ENCODE peak calls at places on chromosome 7, in five cellular contexts. One of them, this sample, is unnamed.

GRCh38 chr7:148031816-148032215 is 558.8 kb upstream of the C7orf33 start:
- DNase-seq in fibroblast of lung: no peak
- DNase-seq in dorsolateral prefrontal cortex: no peak
- DNase-seq in IMR-90: no peak
- DNase-seq in CD4-positive, alpha-beta T cell: no peak
- DNase-seq in this sample: no peak

GRCh38 chr7:108026647-108027046 is 23.7 kb upstream of the LAMB1 start:
- DNase-seq in IMR-90: no peak
- DNase-seq in fibroblast of lung: peak; percentile 54
- DNase-seq in CD4-positive, alpha-beta T cell: no peak
- DNase-seq in dorsolateral prefrontal cortex: no peak
- DNase-seq in this sample: no peak

GRCh38 chr7:55109384-55110167 is 90.8 kb downstream of the EGFR start:
- DNase-seq in fibroblast of lung: peak; percentile 33
- DNase-seq in IMR-90: peak; percentile 68
- DNase-seq in dorsolateral prefrontal cortex: no peak
- DNase-seq in CD4-positive, alpha-beta T cell: no peak
- DNase-seq in this sample: no peak

GRCh38 chr7:152424348-152425108 is 11.3 kb downstream of the KMT2C start:
- DNase-seq in dorsolateral prefrontal cortex: no peak
- DNase-seq in CD4-positive, alpha-beta T cell: no peak
- DNase-seq in IMR-90: peak; percentile 57
- DNase-seq in fibroblast of lung: no peak
- DNase-seq in this sample: no peak

GRCh38 chr7:57375783-57376182 is 74.2 kb upstream of the ZNF716 start:
- DNase-seq in CD4-positive, alpha-beta T cell: no peak
- DNase-seq in IMR-90: no peak
- DNase-seq in fibroblast of lung: no peak
- DNase-seq in dorsolateral prefrontal cortex: no peak
- DNase-seq in this sample: no peak

GRCh38 chr7:151114151-151115090 is 28.1 kb downstream of the AGAP3 start:
- DNase-seq in dorsolateral prefrontal cortex: no peak
- DNase-seq in IMR-90: no peak
- DNase-seq in fibroblast of lung: peak; percentile 12
- DNase-seq in CD4-positive, alpha-beta T cell: no peak
- DNase-seq in this sample: no peak

GRCh38 chr7:81846398-81846797 is 76.6 kb upstream of the HGF start:
- DNase-seq in IMR-90: peak; percentile 74
- DNase-seq in dorsolateral prefrontal cortex: no peak
- DNase-seq in fibroblast of lung: peak; percentile 45
- DNase-seq in CD4-positive, alpha-beta T cell: no peak
- DNase-seq in this sample: no peak

GRCh38 chr7:42511027-42511426 is 274.0 kb upstream of the GLI3 start:
- DNase-seq in IMR-90: no peak
- DNase-seq in CD4-positive, alpha-beta T cell: no peak
- DNase-seq in dorsolateral prefrontal cortex: no peak
- DNase-seq in fibroblast of lung: no peak
- DNase-seq in this sample: no peak

GRCh38 chr7:151993977-151994676 is 31.3 kb upstream of the GALNT11 start:
- DNase-seq in IMR-90: no peak
- DNase-seq in dorsolateral prefrontal cortex: no peak
- DNase-seq in CD4-positive, alpha-beta T cell: no peak
- DNase-seq in fibroblast of lung: peak; percentile 2
- DNase-seq in this sample: no peak

GRCh38 chr7:99622596-99622995 is 5.8 kb downstream of the ZSCAN25 start:
- DNase-seq in fibroblast of lung: no peak
- DNase-seq in dorsolateral prefrontal cortex: no peak
- DNase-seq in IMR-90: no peak
- DNase-seq in CD4-positive, alpha-beta T cell: no peak
- DNase-seq in this sample: no peak

GRCh38 chr7:25386311-25386744 is 158.0 kb upstream of the NPVF start:
- DNase-seq in IMR-90: no peak
- DNase-seq in dorsolateral prefrontal cortex: no peak
- DNase-seq in CD4-positive, alpha-beta T cell: no peak
- DNase-seq in fibroblast of lung: no peak
- DNase-seq in this sample: no peak

GRCh38 chr7:91722831-91723230 is 157.7 kb downstream of the MTERF1 start:
- DNase-seq in IMR-90: no peak
- DNase-seq in CD4-positive, alpha-beta T cell: no peak
- DNase-seq in fibroblast of lung: no peak
- DNase-seq in dorsolateral prefrontal cortex: no peak
- DNase-seq in this sample: no peak

GRCh38 chr7:24980695-24981543 is 941 bp upstream of the OSBPL3 start:
- DNase-seq in IMR-90: peak; percentile 36
- DNase-seq in dorsolateral prefrontal cortex: no peak
- DNase-seq in fibroblast of lung: peak; percentile 74
- DNase-seq in CD4-positive, alpha-beta T cell: peak; percentile 23
- DNase-seq in this sample: no peak

GRCh38 chr7:41224063-41224763 is 478.7 kb downstream of the INHBA start:
- DNase-seq in IMR-90: peak; percentile 78
- DNase-seq in fibroblast of lung: peak; percentile 15
- DNase-seq in CD4-positive, alpha-beta T cell: no peak
- DNase-seq in dorsolateral prefrontal cortex: no peak
- DNase-seq in this sample: no peak

GRCh38 chr7:50988988-50989387 is 206.3 kb upstream of the GRB10 start:
- DNase-seq in IMR-90: no peak
- DNase-seq in dorsolateral prefrontal cortex: no peak
- DNase-seq in CD4-positive, alpha-beta T cell: no peak
- DNase-seq in fibroblast of lung: no peak
- DNase-seq in this sample: no peak

GRCh38 chr7:14858410-14858809 is 44.1 kb downstream of the DGKB start:
- DNase-seq in dorsolateral prefrontal cortex: no peak
- DNase-seq in fibroblast of lung: no peak
- DNase-seq in CD4-positive, alpha-beta T cell: no peak
- DNase-seq in IMR-90: no peak
- DNase-seq in this sample: no peak

GRCh38 chr7:7323352-7323751 is 141.0 kb downstream of the C1GALT1 start:
- DNase-seq in dorsolateral prefrontal cortex: no peak
- DNase-seq in IMR-90: no peak
- DNase-seq in CD4-positive, alpha-beta T cell: no peak
- DNase-seq in fibroblast of lung: no peak
- DNase-seq in this sample: no peak

GRCh38 chr7:155804897-155805825 is 7.1 kb downstream of the SHH start:
- DNase-seq in IMR-90: peak; percentile 65
- DNase-seq in dorsolateral prefrontal cortex: no peak
- DNase-seq in fibroblast of lung: peak; percentile 78
- DNase-seq in CD4-positive, alpha-beta T cell: no peak
- DNase-seq in this sample: peak; percentile 61

GRCh38 chr7:25642849-25643248 is 414.6 kb upstream of the NPVF start:
- DNase-seq in fibroblast of lung: no peak
- DNase-seq in dorsolateral prefrontal cortex: no peak
- DNase-seq in IMR-90: no peak
- DNase-seq in CD4-positive, alpha-beta T cell: no peak
- DNase-seq in this sample: no peak

GRCh38 chr7:150974468-150975391 is 3.4 kb downstream of the KCNH2 start:
- DNase-seq in IMR-90: peak; percentile 25
- DNase-seq in CD4-positive, alpha-beta T cell: peak; percentile 76
- DNase-seq in fibroblast of lung: peak; percentile 28
- DNase-seq in dorsolateral prefrontal cortex: peak; percentile 47
- DNase-seq in this sample: peak; percentile 58

GRCh38 chr7:137670521-137671064 is 176.2 kb downstream of the DGKI start:
- DNase-seq in CD4-positive, alpha-beta T cell: no peak
- DNase-seq in IMR-90: peak; percentile 41
- DNase-seq in fibroblast of lung: peak; percentile 11
- DNase-seq in dorsolateral prefrontal cortex: no peak
- DNase-seq in this sample: no peak

GRCh38 chr7:129434846-129435318 is 650 bp downstream of the STRIP2 start:
- DNase-seq in fibroblast of lung: peak; percentile 17
- DNase-seq in CD4-positive, alpha-beta T cell: no peak
- DNase-seq in dorsolateral prefrontal cortex: no peak
- DNase-seq in IMR-90: peak; percentile 14
- DNase-seq in this sample: no peak

GRCh38 chr7:98418636-98419315 is 17.9 kb upstream of the BAIAP2L1 start:
- DNase-seq in CD4-positive, alpha-beta T cell: no peak
- DNase-seq in dorsolateral prefrontal cortex: no peak
- DNase-seq in fibroblast of lung: peak; percentile 91
- DNase-seq in IMR-90: peak; percentile 98
- DNase-seq in this sample: no peak

GRCh38 chr7:103348452-103348851 is 1.0 kb downstream of the PSMC2 start:
- DNase-seq in IMR-90: no peak
- DNase-seq in fibroblast of lung: no peak
- DNase-seq in dorsolateral prefrontal cortex: no peak
- DNase-seq in CD4-positive, alpha-beta T cell: no peak
- DNase-seq in this sample: no peak

DNA sequence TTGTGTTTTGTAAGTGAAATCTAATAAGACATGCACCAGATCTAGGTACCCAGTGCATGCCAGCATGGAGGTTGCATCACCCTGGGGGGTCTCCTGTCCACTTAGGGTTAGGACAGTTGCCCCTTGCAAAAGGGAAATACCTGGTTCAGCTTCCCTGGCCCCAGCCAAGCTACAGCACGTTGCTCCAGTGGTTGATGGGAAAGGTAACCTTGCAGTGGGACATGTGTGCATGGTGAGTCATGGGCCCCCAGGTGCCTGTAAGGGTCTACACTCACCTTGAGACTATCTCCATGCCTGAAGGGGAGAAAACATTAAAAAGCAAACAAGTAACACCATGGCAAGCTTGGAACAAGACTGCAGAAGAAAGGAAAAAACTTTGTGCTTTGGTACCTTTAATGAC is 143.9 kb downstream of the LSM5 start:
- DNase-seq in CD4-positive, alpha-beta T cell: no peak
- DNase-seq in IMR-90: no peak
- DNase-seq in fibroblast of lung: no peak
- DNase-seq in dorsolateral prefrontal cortex: no peak
- DNase-seq in this sample: no peak
- H3K27ac ChIP-seq in CD4-positive, alpha-beta T cell: no peak overlapping the region
- H3K27ac ChIP-seq in IMR-90: no peak overlapping the region
- H3K27ac ChIP-seq in fibroblast of lung: no peak overlapping the region
- H3K27ac ChIP-seq in dorsolateral prefrontal cortex: no peak overlapping the region
- H3K27ac ChIP-seq in this sample: no peak overlapping the region

GRCh38 chr7:18081617-18082016 is 54.0 kb upstream of the PRPS1L1 start:
- DNase-seq in dorsolateral prefrontal cortex: no peak
- DNase-seq in IMR-90: no peak
- DNase-seq in CD4-positive, alpha-beta T cell: no peak
- DNase-seq in fibroblast of lung: no peak
- DNase-seq in this sample: no peak

GRCh38 chr7:18082169-18082568 is 54.5 kb upstream of the PRPS1L1 start:
- DNase-seq in CD4-positive, alpha-beta T cell: no peak
- DNase-seq in fibroblast of lung: no peak
- DNase-seq in dorsolateral prefrontal cortex: no peak
- DNase-seq in IMR-90: no peak
- DNase-seq in this sample: no peak

GRCh38 chr7:18087031-18087686 is 59.5 kb upstream of the PRPS1L1 start:
- DNase-seq in CD4-positive, alpha-beta T cell: no peak
- DNase-seq in IMR-90: no peak
- DNase-seq in fibroblast of lung: no peak
- DNase-seq in dorsolateral prefrontal cortex: no peak
- DNase-seq in this sample: no peak

GRCh38 chr7:18087687-18088078 is 60.0 kb upstream of the PRPS1L1 start:
- DNase-seq in dorsolateral prefrontal cortex: no peak
- DNase-seq in CD4-positive, alpha-beta T cell: no peak
- DNase-seq in IMR-90: no peak
- DNase-seq in fibroblast of lung: no peak
- DNase-seq in this sample: no peak

GRCh38 chr7:18086165-18087030 is 58.8 kb upstream of the PRPS1L1 start:
- DNase-seq in dorsolateral prefrontal cortex: peak; percentile 21
- DNase-seq in IMR-90: no peak
- DNase-seq in fibroblast of lung: no peak
- DNase-seq in CD4-positive, alpha-beta T cell: no peak
- DNase-seq in this sample: peak; percentile 69
- H3K27ac ChIP-seq in dorsolateral prefrontal cortex: peak overlapping the region; percentile 82
- H3K27ac ChIP-seq in IMR-90: no peak overlapping the region
- H3K27ac ChIP-seq in fibroblast of lung: no peak overlapping the region
- H3K27ac ChIP-seq in CD4-positive, alpha-beta T cell: no peak overlapping the region
- H3K27ac ChIP-seq in this sample: no peak overlapping the region

GRCh38 chr7:157138101-157138423 is 664 bp upstream of the UBE3C start:
- DNase-seq in CD4-positive, alpha-beta T cell: no peak
- DNase-seq in IMR-90: no peak
- DNase-seq in fibroblast of lung: no peak
- DNase-seq in dorsolateral prefrontal cortex: no peak
- DNase-seq in this sample: no peak

GRCh38 chr7:157138424-157139141 is at the start of gene UBE3C:
- DNase-seq in IMR-90: peak; percentile 90
- DNase-seq in dorsolateral prefrontal cortex: peak; percentile 76
- DNase-seq in fibroblast of lung: peak; percentile 92
- DNase-seq in CD4-positive, alpha-beta T cell: peak; percentile 87
- DNase-seq in this sample: peak; percentile 87

GRCh38 chr7:157133304-157133703 is 5.4 kb upstream of the UBE3C start:
- DNase-seq in CD4-positive, alpha-beta T cell: no peak
- DNase-seq in IMR-90: no peak
- DNase-seq in fibroblast of lung: no peak
- DNase-seq in dorsolateral prefrontal cortex: no peak
- DNase-seq in this sample: no peak

GRCh38 chr7:157139142-157140117 is 704 bp downstream of the UBE3C start:
- DNase-seq in fibroblast of lung: peak; percentile 39
- DNase-seq in CD4-positive, alpha-beta T cell: peak; percentile 56
- DNase-seq in IMR-90: peak; percentile 38
- DNase-seq in dorsolateral prefrontal cortex: peak; percentile 25
- DNase-seq in this sample: peak; percentile 47

DNA sequence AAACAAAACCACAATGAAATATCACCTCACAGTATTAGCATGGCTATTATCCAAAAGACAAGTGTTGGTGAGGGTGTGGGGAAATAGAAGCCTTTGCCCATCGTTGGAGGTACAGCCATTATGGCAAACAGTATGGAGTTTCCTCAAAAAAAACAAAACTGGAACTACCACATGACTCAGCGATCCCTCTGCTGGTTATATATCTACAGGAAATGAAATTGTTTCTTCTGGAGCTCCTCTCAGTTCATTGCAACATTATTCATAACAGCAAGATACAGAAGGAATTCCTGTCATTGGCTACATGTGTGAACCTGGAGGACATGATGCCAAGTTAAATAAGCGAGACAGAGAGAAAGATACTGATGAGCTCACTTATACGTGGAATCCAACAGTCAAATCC is 2.4 kb upstream of the UBE3C start:
- DNase-seq in IMR-90: peak; percentile 94
- DNase-seq in dorsolateral prefrontal cortex: no peak
- DNase-seq in CD4-positive, alpha-beta T cell: no peak
- DNase-seq in fibroblast of lung: peak; percentile 72
- DNase-seq in this sample: no peak
- H3K27ac ChIP-seq in IMR-90: no peak overlapping the region
- H3K27ac ChIP-seq in dorsolateral prefrontal cortex: no peak overlapping the region
- H3K27ac ChIP-seq in CD4-positive, alpha-beta T cell: no peak overlapping the region
- H3K27ac ChIP-seq in fibroblast of lung: no peak overlapping the region
- H3K27ac ChIP-seq in this sample: no peak overlapping the region

DNA sequence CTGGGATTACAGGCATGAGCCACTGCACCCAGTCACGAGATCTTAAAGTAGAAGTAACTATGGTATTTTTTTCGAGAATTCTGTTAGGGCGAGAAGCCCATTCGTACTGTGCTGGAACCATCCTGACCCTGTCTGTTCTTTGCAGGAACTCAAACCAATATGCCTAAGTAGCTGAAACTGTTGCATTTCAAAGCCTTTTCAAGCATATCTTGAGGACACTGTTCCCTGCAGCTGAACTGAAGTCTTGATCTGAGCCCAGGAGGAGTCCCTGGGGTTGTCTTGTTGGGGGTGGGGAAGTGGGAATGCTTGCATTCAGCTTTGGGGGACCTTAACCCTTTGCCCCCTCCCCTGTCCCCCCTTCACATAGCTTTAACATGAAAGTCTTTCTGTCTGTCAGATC is 61.5 kb downstream of the CUX1 start:
- DNase-seq in fibroblast of lung: no peak
- DNase-seq in dorsolateral prefrontal cortex: no peak
- DNase-seq in IMR-90: no peak
- DNase-seq in CD4-positive, alpha-beta T cell: no peak
- DNase-seq in this sample: no peak
- H3K27ac ChIP-seq in fibroblast of lung: no peak overlapping the region
- H3K27ac ChIP-seq in dorsolateral prefrontal cortex: no peak overlapping the region
- H3K27ac ChIP-seq in IMR-90: no peak overlapping the region
- H3K27ac ChIP-seq in CD4-positive, alpha-beta T cell: no peak overlapping the region
- H3K27ac ChIP-seq in this sample: no peak overlapping the region

GRCh38 chr7:105268511-105269392 is 120.0 kb downstream of the SRPK2 start:
- DNase-seq in dorsolateral prefrontal cortex: no peak
- DNase-seq in fibroblast of lung: peak; percentile 80
- DNase-seq in IMR-90: peak; percentile 71
- DNase-seq in CD4-positive, alpha-beta T cell: no peak
- DNase-seq in this sample: no peak
- H3K27ac ChIP-seq in dorsolateral prefrontal cortex: peak overlapping the region; percentile 93
- H3K27ac ChIP-seq in fibroblast of lung: peak overlapping the region; percentile 42
- H3K27ac ChIP-seq in IMR-90: peak overlapping the region; percentile 64
- H3K27ac ChIP-seq in CD4-positive, alpha-beta T cell: no peak overlapping the region
- H3K27ac ChIP-seq in this sample: peak overlapping the region; percentile 91

This sample was measured in caudate nucleus.